ENCODE peak calls at places on chromosomes 3 and 15, in nine cellular contexts. V is cardiac fibroblast, K is AG10803, X is omental fat pad, H is upper lobe of left lung, A is nephron progenitor cell, E is coronary artery, W is HFFc6, P is IMR-90. Q is an unnamed sample.

GRCh38 chr15:83284563-83285283 is at the start of gene BNC1:
- DNase-seq in V (no peak), K (peak; percentile 26), X (no peak), H (peak; percentile 84), A (peak; percentile 55), E (no peak), W (no peak), P (no peak), Q (peak; percentile 29)

GRCh38 chr3:15339786-15340215 is 7.4 kb upstream of the SH3BP5 start:
- DNase-seq in V (peak; percentile 70), K (peak; percentile 71), X (no peak), H (no peak), A (no peak), E (no peak), W (peak; percentile 63), P (peak; percentile 75), Q (peak; percentile 73)

GRCh38 chr3:156981005-156981404 is 154.9 kb downstream of the LEKR1 start:
- DNase-seq in V (no peak), K (peak; percentile 16), X (no peak), H (no peak), A (no peak), E (no peak), W (no peak), P (no peak), Q (no peak)

GRCh38 chr3:97917813-97918536 is 54.3 kb downstream of the RIOX2 start:
- DNase-seq in V (peak; percentile 50), K (peak; percentile 70), X (no peak), H (no peak), A (no peak), E (no peak), W (no peak), P (peak; percentile 69), Q (peak; percentile 61)

GRCh38 chr15:25624504-25625172 is 185.8 kb upstream of the UBE3A start:
- DNase-seq in V (no peak), K (no peak), X (no peak), H (no peak), A (no peak), E (no peak), W (no peak), P (no peak), Q (no peak)

GRCh38 chr3:126375835-126376331 is 18.7 kb upstream of the KLF15 start:
- DNase-seq in V (no peak), K (no peak), X (no peak), H (no peak), A (no peak), E (no peak), W (no peak), P (no peak), Q (no peak)

GRCh38 chr3:39096775-39097174 is 10.7 kb downstream of the GORASP1 start:
- DNase-seq in V (peak; percentile 16), K (peak; percentile 46), X (no peak), H (no peak), A (no peak), E (no peak), W (no peak), P (peak; percentile 21), Q (peak; percentile 56)

GRCh38 chr15:27359586-27359985 is 388.6 kb downstream of the GABRG3 start:
- DNase-seq in V (no peak), K (no peak), X (no peak), H (no peak), A (no peak), E (no peak), W (no peak), P (no peak), Q (no peak)

GRCh38 chr15:52013151-52013791 is 5.7 kb upstream of the MAPK6 start:
- DNase-seq in V (peak; percentile 61), K (peak; percentile 40), X (no peak), H (no peak), A (no peak), E (no peak), W (peak; percentile 58), P (peak; percentile 80), Q (peak; percentile 38)

GRCh38 chr15:74845581-74845980 is 2.6 kb upstream of the ULK3 start:
- DNase-seq in V (no peak), K (no peak), X (no peak), H (no peak), A (no peak), E (no peak), W (no peak), P (no peak), Q (no peak)

GRCh38 chr15:80699981-80700380 is 4.9 kb downstream of the ABHD17C start:
- DNase-seq in V (peak; percentile 34), K (no peak), X (no peak), H (no peak), A (no peak), E (no peak), W (peak; percentile 35), P (peak; percentile 76), Q (no peak)

GRCh38 chr15:70047386-70048195 is 50.1 kb downstream of the TLE3 start:
- DNase-seq in V (no peak), K (peak; percentile 69), X (no peak), H (no peak), A (no peak), E (no peak), W (no peak), P (peak; percentile 18), Q (no peak)

GRCh38 chr3:9088431-9089353 is 125.4 kb upstream of the RAD18 start:
- DNase-seq in V (peak; percentile 13), K (peak; percentile 32), X (no peak), H (no peak), A (no peak), E (no peak), W (no peak), P (no peak), Q (peak; percentile 4)

GRCh38 chr15:26887926-26888666 is 21.2 kb downstream of the GABRA5 start:
- DNase-seq in V (no peak), K (peak; percentile 54), X (no peak), H (no peak), A (no peak), E (no peak), W (peak; percentile 11), P (no peak), Q (no peak)

DNA sequence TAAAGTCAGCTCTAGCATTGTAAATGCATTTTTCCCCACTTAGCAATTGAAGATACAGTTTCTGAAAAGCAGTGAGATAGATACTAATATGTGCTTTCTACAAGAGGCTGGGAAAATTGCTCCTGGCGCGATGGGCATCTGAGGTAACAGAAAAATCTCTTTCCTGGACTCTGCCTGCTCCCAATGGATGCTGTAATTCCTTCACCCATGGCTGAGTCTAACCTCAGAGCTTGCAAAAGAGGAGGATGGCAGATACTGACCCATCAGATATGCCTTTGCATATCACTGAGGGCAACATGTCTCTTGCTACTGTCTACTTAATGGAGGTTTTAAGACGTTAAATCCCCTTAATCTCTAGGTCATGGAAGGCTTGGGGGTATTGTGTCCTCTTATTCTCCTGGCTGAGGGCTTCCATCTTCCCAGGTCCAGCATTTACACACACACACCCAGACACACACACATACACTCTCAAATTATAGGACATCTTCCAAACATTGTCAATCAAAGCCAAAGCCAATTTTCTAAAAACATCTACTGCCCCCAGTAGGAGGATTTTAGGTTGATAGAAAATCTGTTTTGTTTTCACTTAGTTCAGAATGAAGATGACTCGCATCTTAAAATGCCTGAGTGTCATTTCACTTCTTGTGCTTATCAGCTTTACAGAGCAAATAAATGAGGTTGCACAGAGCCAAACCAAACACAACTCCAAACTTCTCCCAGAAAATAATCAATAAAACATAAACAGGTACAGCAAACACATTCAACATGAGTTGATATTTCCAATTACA is 2.4 kb downstream of the TRPM1 start:
- DNase-seq in V (no peak), K (no peak), X (no peak), H (no peak), A (no peak), E (no peak), W (peak; percentile 25), P (no peak), Q (no peak)
- TF ChIP-seq CTCF in V (no peak), K (no peak), X (no peak), H (no peak), A (no peak), E (no peak), W (peak; percentile 56), P (no peak), Q (no peak)

GRCh38 chr15:38412466-38412865 is 41.5 kb upstream of the FAM98B start:
- DNase-seq in V (no peak), K (no peak), X (no peak), H (no peak), A (no peak), E (no peak), W (no peak), P (no peak), Q (no peak)

GRCh38 chr15:38411902-38412301 is 42.0 kb upstream of the FAM98B start:
- DNase-seq in V (no peak), K (no peak), X (no peak), H (no peak), A (no peak), E (no peak), W (no peak), P (no peak), Q (no peak)

GRCh38 chr15:38414351-38414750 is 39.6 kb upstream of the FAM98B start:
- DNase-seq in V (peak; percentile 85), K (peak; percentile 72), X (no peak), H (no peak), A (peak; percentile 30), E (no peak), W (peak; percentile 71), P (peak; percentile 75), Q (peak; percentile 90)
- TF ChIP-seq CTCF in V (peak; percentile 92), K (peak; percentile 93), X (no peak), H (peak; percentile 40), A (peak; percentile 44), E (peak; percentile 51), W (peak; percentile 86), P (peak; percentile 86), Q (peak; percentile 95)

GRCh38 chr3:14278799-14279705 is 100.4 kb downstream of the LSM3 start:
- DNase-seq in V (no peak), K (no peak), X (no peak), H (peak; percentile 47), A (no peak), E (no peak), W (no peak), P (no peak), Q (no peak)
- TF ChIP-seq CTCF in V (no peak), K (no peak), X (no peak), H (no peak), A (no peak), E (no peak), W (no peak), P (no peak), Q (no peak)

GRCh38 chr15:33311312-33311971 is 675 bp downstream of the RYR3 start:
- DNase-seq in V (peak; percentile 9), K (no peak), X (no peak), H (peak; percentile 67), A (peak; percentile 47), E (no peak), W (no peak), P (no peak), Q (no peak)

GRCh38 chr15:33313491-33313890 is 2.7 kb downstream of the RYR3 start:
- DNase-seq in V (no peak), K (no peak), X (no peak), H (no peak), A (no peak), E (no peak), W (no peak), P (no peak), Q (no peak)

GRCh38 chr15:33314115-33314514 is 3.3 kb downstream of the RYR3 start:
- DNase-seq in V (no peak), K (no peak), X (no peak), H (no peak), A (no peak), E (no peak), W (no peak), P (no peak), Q (no peak)

GRCh38 chr15:33310481-33311311 is at the start of gene RYR3:
- DNase-seq in V (peak; percentile 22), K (no peak), X (no peak), H (peak; percentile 84), A (peak; percentile 75), E (no peak), W (no peak), P (no peak), Q (peak; percentile 32)

GRCh38 chr15:33309602-33310276 is 1.0 kb upstream of the RYR3 start:
- DNase-seq in V (peak; percentile 18), K (no peak), X (no peak), H (no peak), A (peak; percentile 16), E (no peak), W (no peak), P (no peak), Q (peak; percentile 5)
- TF ChIP-seq CTCF in V (peak; percentile 20), K (peak; percentile 31), X (no peak), H (peak; percentile 15), A (peak; percentile 16), E (no peak), W (peak; percentile 55), P (no peak), Q (peak; percentile 24)

Q was measured in choroid plexus epithelial cell.